ENCODE peak calls at places on chromosomes 11 and 22, in four cellular contexts. X is NCI-H1105 treated with DMSO at 0.1 percent for 48 hours, Y is hepatocyte, P is A172. N is an unnamed sample.

GRCh38 chr11:128776434-128777284 is 82.8 kb downstream of the FLI1 start:
- DNase-seq in P (no peak), X (no peak), Y (peak; percentile 73), N (no peak)

GRCh38 chr11:10307022-10307410 is 2.1 kb downstream of the ADM start:
- DNase-seq in Y (no peak), P (peak; percentile 55), X (no peak), N (no peak)

GRCh38 chr11:34860518-34860917 is 55.7 kb downstream of the APIP start:
- DNase-seq in P (no peak), X (no peak), Y (no peak), N (no peak)

GRCh38 chr11:72421351-72421750 is 13.0 kb downstream of the CLPB start:
- DNase-seq in P (no peak), X (no peak), Y (no peak), N (no peak)

GRCh38 chr11:35963911-35964310 is 20.0 kb downstream of the LDLRAD3 start:
- DNase-seq in X (no peak), P (no peak), Y (no peak), N (no peak)

GRCh38 chr22:33896154-33896800 is 24.0 kb downstream of the LARGE1 start:
- DNase-seq in Y (no peak), X (no peak), P (no peak), N (no peak)

GRCh38 chr11:42631223-42631843 is 680.5 kb upstream of the API5 start:
- DNase-seq in P (peak; percentile 8), X (peak; percentile 75), Y (peak; percentile 56), N (no peak)

GRCh38 chr22:17910561-17911311 is 113.6 kb downstream of the MICAL3 start:
- DNase-seq in X (no peak), Y (peak; percentile 81), P (peak; percentile 79), N (peak; percentile 40)

GRCh38 chr11:67345949-67346819 is 7.2 kb downstream of the POLD4 start:
- DNase-seq in Y (peak; percentile 78), X (no peak), P (peak; percentile 61), N (peak; percentile 66)

GRCh38 chr11:74742070-74742469 is 6.6 kb upstream of the RNF169 start:
- DNase-seq in X (no peak), Y (no peak), P (no peak), N (no peak)

GRCh38 chr22:48103126-48103875 is 1340.9 kb downstream of the TBC1D22A start:
- DNase-seq in Y (no peak), X (no peak), P (no peak), N (no peak)

GRCh38 chr11:2178906-2179494 is 7.4 kb upstream of the TH start:
- DNase-seq in X (no peak), P (peak; percentile 98), Y (peak; percentile 81), N (no peak)

N was measured in transverse colon.